ENCODE peak calls at places on chromosome 21, in five cellular contexts. P is neural progenitor cell; W is heart left ventricle; S is upper lobe of right lung; C is CD4-positive, CD25-positive, alpha-beta regulatory T cell. K is an unnamed sample.

GRCh38 chr21:29660047-29660720 is 279.6 kb downstream of the GRIK1 start:
- DNase-seq in P (no peak), W (no peak), S (no peak), C (no peak), K (no peak)

GRCh38 chr21:42990251-42990650 is 15.9 kb downstream of the PKNOX1 start:
- DNase-seq in P (no peak), W (no peak), S (no peak), C (no peak), K (no peak)

GRCh38 chr21:41258617-41259016 is 58.0 kb upstream of the FAM3B start:
- DNase-seq in P (no peak), W (no peak), S (no peak), C (no peak), K (no peak)

GRCh38 chr21:33267250-33267649 is 1.1 kb downstream of the IL10RB start:
- DNase-seq in P (no peak), W (no peak), S (no peak), C (no peak), K (no peak)

GRCh38 chr21:38567577-38568360 is 69.5 kb upstream of the ERG start:
- DNase-seq in P (peak), W (no peak), S (no peak), C (no peak), K (no peak)

GRCh38 chr21:31530918-31531705 is 128.4 kb upstream of the SOD1 start:
- DNase-seq in P (no peak), W (no peak), S (peak), C (no peak), K (no peak)

GRCh38 chr21:34865922-34866271 is 183.2 kb downstream of the RUNX1 start:
- DNase-seq in P (peak), W (no peak), S (no peak), C (peak), K (peak)

GRCh38 chr21:38126677-38127271 is 130.0 kb upstream of the KCNJ15 start:
- DNase-seq in P (peak), W (peak), S (peak), C (peak), K (peak)

GRCh38 chr21:43361127-43361492 is 65.8 kb downstream of the SIK1 start:
- DNase-seq in P (no peak), W (peak), S (no peak), C (peak), K (no peak)

GRCh38 chr21:33169360-33169759 is 60.4 kb upstream of the IFNAR2 start:
- DNase-seq in P (no peak), W (no peak), S (no peak), C (no peak), K (no peak)

GRCh38 chr21:33080776-33081175 is 10.8 kb downstream of the OLIG1 start:
- DNase-seq in P (no peak), W (no peak), S (no peak), C (no peak), K (no peak)

GRCh38 chr21:33470701-33471100 is 9.1 kb downstream of the TMEM50B start:
- DNase-seq in P (no peak), W (no peak), S (no peak), C (no peak), K (no peak)

GRCh38 chr21:17002628-17003027 is 510.2 kb upstream of the CXADR start:
- DNase-seq in P (no peak), W (no peak), S (no peak), C (no peak), K (no peak)

GRCh38 chr21:17003763-17004373 is 509.0 kb upstream of the CXADR start:
- DNase-seq in P (no peak), W (no peak), S (no peak), C (no peak), K (no peak)

DNA sequence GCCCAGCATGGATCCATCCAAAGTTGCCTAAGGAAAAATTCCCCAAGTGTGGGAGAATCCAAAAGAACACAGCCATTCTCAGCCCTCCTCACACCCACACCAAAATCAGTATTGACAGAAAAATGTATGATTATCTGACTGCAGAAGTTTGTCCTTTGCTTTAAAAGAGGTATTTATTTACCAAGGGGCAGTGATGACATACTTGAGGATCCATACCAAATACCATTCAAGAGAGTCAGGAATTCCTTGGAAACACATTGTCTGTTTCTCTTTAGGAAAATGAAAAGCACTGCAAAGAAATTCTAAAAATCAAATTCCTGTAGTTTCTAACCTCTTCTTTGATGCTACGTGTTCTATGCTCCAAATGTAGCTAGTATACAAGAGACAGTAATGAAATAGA is 509.6 kb upstream of the CXADR start:
- DNase-seq in P (no peak), W (no peak), S (no peak), C (no peak), K (no peak)
- H3K27ac ChIP-seq in P (no peak), W (no peak), S (no peak), C (no peak), K (no peak)

DNA sequence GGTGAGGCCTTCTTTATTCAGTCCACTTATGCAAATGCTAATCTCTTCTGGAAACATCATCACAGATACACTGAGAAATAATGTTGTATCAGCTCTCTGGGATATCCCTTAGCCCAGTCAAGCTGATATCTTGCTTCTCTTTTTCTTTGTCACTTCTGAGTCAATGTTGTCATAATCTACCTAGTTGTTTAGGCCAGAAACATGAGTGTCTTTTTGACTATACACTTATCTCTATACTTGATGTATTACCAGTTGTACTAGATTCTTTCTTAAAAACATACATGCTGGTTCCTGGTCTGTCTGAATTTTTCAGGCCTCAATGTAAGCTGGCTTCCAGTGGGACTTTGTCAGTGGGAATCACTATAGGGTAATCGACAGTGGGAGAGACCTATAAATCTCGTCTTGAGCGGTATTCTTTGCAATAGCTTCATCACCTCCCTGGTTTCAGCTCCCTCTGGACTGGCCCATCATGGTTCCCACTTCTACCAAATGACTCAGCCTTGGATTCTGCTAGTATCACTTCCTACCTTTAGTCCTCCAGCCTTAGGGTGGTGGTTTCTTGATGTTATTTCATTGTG is 135.2 kb upstream of the CYYR1 start:
- DNase-seq in P (no peak), W (no peak), S (no peak), C (no peak), K (no peak)
- H3K27ac ChIP-seq in P (no peak), W (no peak), S (no peak), C (no peak), K (no peak)

DNA sequence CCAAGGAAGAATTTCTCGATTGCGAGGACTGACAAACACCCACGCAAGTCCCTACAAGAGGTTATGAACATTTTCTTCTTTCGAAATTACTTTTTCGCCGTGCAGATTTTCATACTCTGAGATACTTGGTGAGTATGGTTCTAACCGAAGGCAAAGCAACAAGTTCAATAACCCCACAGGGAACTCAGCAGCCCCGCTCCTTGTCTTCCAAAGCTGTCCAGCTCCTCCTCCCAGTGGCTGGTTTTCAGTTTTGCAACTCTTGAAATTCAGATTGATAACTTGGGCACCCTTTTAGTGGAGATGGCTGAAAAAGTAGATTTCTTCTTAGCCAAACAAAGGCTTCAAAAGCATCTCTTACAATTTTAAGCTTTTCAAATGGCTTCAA is 154.4 kb downstream of the SETD4 start:
- DNase-seq in P (no peak), W (no peak), S (no peak), C (no peak), K (no peak)
- H3K27ac ChIP-seq in P (no peak), W (no peak), S (no peak), C (no peak), K (no peak)

GRCh38 chr21:36719614-36720013 is 20.7 kb downstream of the SIM2 start:
- DNase-seq in P (no peak), W (no peak), S (peak), C (no peak), K (no peak)

GRCh38 chr21:36718951-36719501 is 20.1 kb downstream of the SIM2 start:
- DNase-seq in P (no peak), W (no peak), S (peak), C (no peak), K (no peak)

GRCh38 chr21:36716836-36717235 is 17.9 kb downstream of the SIM2 start:
- DNase-seq in P (no peak), W (no peak), S (no peak), C (no peak), K (no peak)

GRCh38 chr21:36716387-36716786 is 17.5 kb downstream of the SIM2 start:
- DNase-seq in P (no peak), W (no peak), S (no peak), C (no peak), K (no peak)

DNA sequence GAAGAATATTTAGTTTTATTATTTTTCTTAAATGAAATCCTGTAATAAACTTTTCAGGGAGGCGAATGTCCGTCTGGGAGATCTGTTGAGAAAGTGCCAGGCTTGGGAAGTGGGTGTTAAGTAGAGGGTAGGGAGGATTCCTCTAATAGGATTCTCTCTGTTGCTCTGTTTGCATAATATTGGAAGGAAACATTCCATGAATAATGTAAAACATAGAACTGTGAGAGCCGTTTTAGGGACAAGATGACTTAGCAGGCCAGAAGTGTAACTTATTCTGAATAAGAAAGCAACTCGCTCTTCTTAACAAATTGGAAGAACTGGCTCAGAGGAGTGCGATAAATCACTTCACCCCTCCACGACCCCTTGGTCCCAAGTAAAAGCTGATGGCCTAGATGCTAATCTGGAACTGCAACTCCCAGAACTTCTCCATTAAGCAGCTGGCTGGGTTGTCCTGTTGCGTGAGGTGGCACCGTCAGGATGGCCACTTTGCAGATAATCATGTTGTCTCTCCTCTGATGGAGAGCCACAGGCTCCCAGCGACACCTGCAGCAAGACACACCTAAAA is 19.1 kb downstream of the SIM2 start:
- DNase-seq in P (no peak), W (no peak), S (no peak), C (no peak), K (no peak)
- H3K27ac ChIP-seq in P (no peak), W (no peak), S (no peak), C (no peak), K (no peak)

DNA sequence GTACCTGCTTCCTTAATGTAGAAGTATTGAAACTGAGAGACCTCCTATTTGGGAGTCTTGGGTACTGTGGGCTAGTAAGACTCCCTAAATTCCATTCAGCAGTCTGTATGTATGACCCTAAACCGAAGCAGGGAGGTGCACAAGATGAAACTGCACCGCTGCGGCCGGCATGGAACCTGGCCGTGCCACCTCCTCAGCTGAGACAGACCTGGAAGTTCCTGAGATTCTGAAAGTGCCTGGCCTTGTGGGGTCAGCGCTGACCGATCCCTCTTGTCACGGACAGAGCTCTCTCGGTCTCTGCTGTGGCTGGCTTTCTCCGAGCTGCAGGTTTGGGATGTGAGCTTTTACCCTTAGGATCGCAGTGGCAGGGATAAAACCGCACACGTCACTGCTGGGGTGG is 27.0 kb downstream of the PCNT start:
- DNase-seq in P (no peak), W (no peak), S (no peak), C (no peak), K (no peak)
- H3K27ac ChIP-seq in P (no peak), W (no peak), S (no peak), C (no peak), K (no peak)

K was measured in HL-60.